ENCODE peak calls at places on chromosomes 6 and 20, in six cellular contexts. L is transverse colon; N is iPS DF 6.9; O is CD4-positive, alpha-beta memory T cell; K is PC-3; F is body of pancreas. Y is an unnamed sample.

GRCh38 chr6:132687306-132687705 is 26.5 kb downstream of the VNN1 start:
- DNase-seq in O (no peak), F (no peak), K (peak; percentile 80), N (no peak), L (no peak), Y (no peak)

GRCh38 chr20:7665311-7665863 is 274.9 kb downstream of the HAO1 start:
- DNase-seq in O (no peak), K (no peak), N (no peak), L (no peak), F (no peak), Y (no peak)

GRCh38 chr6:133890941-133891813 is 2.3 kb downstream of the TCF21 start:
- DNase-seq in O (peak; percentile 15), K (no peak), L (peak; percentile 13), N (no peak), F (peak; percentile 15), Y (peak; percentile 68)

GRCh38 chr6:168190646-168191443 is 111.8 kb upstream of the FRMD1 start:
- DNase-seq in F (no peak), O (no peak), L (no peak), N (no peak), K (no peak), Y (no peak)

GRCh38 chr6:36444470-36444869 is 1.7 kb downstream of the KCTD20 start:
- DNase-seq in N (no peak), K (no peak), F (no peak), O (no peak), L (no peak), Y (peak; percentile 86)

GRCh38 chr6:81624443-81624842 is 128.0 kb downstream of the TENT5A start:
- DNase-seq in L (no peak), O (no peak), F (no peak), N (no peak), K (no peak), Y (peak; percentile 20)

GRCh38 chr20:24376523-24377085 is 92.8 kb upstream of the SYNDIG1 start:
- DNase-seq in O (no peak), K (no peak), F (no peak), L (no peak), N (no peak), Y (peak; percentile 80)

GRCh38 chr6:133012774-133013173 is 198.4 kb downstream of the RPS12 start:
- DNase-seq in O (no peak), L (no peak), F (no peak), K (no peak), N (no peak), Y (no peak)

GRCh38 chr6:40674170-40674569 is 87.0 kb upstream of the LRFN2 start:
- DNase-seq in L (no peak), F (no peak), O (no peak), K (no peak), N (no peak), Y (no peak)

GRCh38 chr6:25342784-25343183 is 63.6 kb downstream of the CARMIL1 start:
- DNase-seq in F (no peak), N (no peak), O (no peak), K (no peak), L (no peak), Y (peak; percentile 98)

GRCh38 chr6:109237082-109237985 is 142.0 kb downstream of the CEP57L1 start:
- DNase-seq in O (no peak), L (no peak), K (peak; percentile 31), N (no peak), F (no peak), Y (no peak)

GRCh38 chr6:122722746-122723145 is 56.8 kb upstream of the FABP7 start:
- DNase-seq in L (no peak), N (no peak), O (no peak), F (no peak), K (no peak), Y (no peak)

GRCh38 chr6:30752164-30752927 is 8.0 kb upstream of the IER3 start:
- DNase-seq in K (peak; percentile 100), N (no peak), O (no peak), F (peak; percentile 61), L (peak; percentile 78), Y (peak; percentile 99)

GRCh38 chr20:24837721-24838456 is 111.2 kb upstream of the CST7 start:
- DNase-seq in N (no peak), O (no peak), L (no peak), K (no peak), F (no peak), Y (peak; percentile 45)

GRCh38 chr6:31473780-31474725 is 23.9 kb upstream of the MICB start:
- DNase-seq in O (no peak), K (peak; percentile 85), N (no peak), L (no peak), F (no peak), Y (peak; percentile 62)

GRCh38 chr6:43635387-43636311 is at the start of gene MAD2L1BP:
- DNase-seq in K (peak; percentile 74), F (peak; percentile 80), N (peak; percentile 29), L (peak; percentile 91), O (peak; percentile 86), Y (peak; percentile 88)

GRCh38 chr20:40511478-40511877 is 177.6 kb downstream of the MAFB start:
- DNase-seq in N (no peak), K (no peak), L (no peak), F (no peak), O (no peak), Y (no peak)

GRCh38 chr6:20877008-20877937 is 343.0 kb downstream of the CDKAL1 start:
- DNase-seq in K (peak; percentile 98), L (peak; percentile 40), N (no peak), F (peak; percentile 79), O (no peak), Y (peak; percentile 86)

GRCh38 chr20:21101453-21102251 is 4.5 kb downstream of the LINC00237 start:
- DNase-seq in F (peak; percentile 18), K (no peak), O (no peak), N (no peak), L (no peak), Y (no peak)

GRCh38 chr20:34390769-34391447 is 27.8 kb downstream of the ITCH start:
- DNase-seq in O (no peak), N (no peak), L (peak; percentile 43), K (peak; percentile 97), F (peak; percentile 37), Y (peak; percentile 83)

GRCh38 chr20:37277253-37277593 is 12.2 kb upstream of the MANBAL start:
- DNase-seq in K (no peak), N (no peak), L (no peak), O (no peak), F (no peak), Y (no peak)

GRCh38 chr20:18702736-18703135 is 110.8 kb upstream of the SCP2D1 start:
- DNase-seq in L (no peak), N (no peak), F (no peak), O (no peak), K (no peak), Y (peak; percentile 12)

GRCh38 chr20:18701969-18702368 is 111.6 kb upstream of the SCP2D1 start:
- DNase-seq in N (no peak), O (no peak), K (no peak), F (no peak), L (no peak), Y (no peak)

GRCh38 chr20:18705906-18706305 is 107.7 kb upstream of the SCP2D1 start:
- DNase-seq in K (no peak), N (no peak), F (no peak), O (no peak), L (no peak), Y (no peak)

GRCh38 chr20:18705490-18705889 is 108.1 kb upstream of the SCP2D1 start:
- DNase-seq in K (no peak), F (no peak), N (no peak), O (no peak), L (no peak), Y (peak; percentile 63)
- H3K4me3 ChIP-seq in K (no peak overlapping the region), F (no peak overlapping the region), N (no peak overlapping the region), O (no peak overlapping the region), L (no peak overlapping the region), Y (peak overlapping the region; percentile 20)

GRCh38 chr20:62104234-62104789 is 18.0 kb upstream of the LSM14B start:
- DNase-seq in K (no peak), O (no peak), N (no peak), L (no peak), F (no peak), Y (no peak)
- H3K9me3 ChIP-seq in K (peaks cover 8% of the 10 kb centered on the region), O (peaks cover 28% of the 10 kb centered on the region), N (no peaks in the 10 kb centered on the region), L (peaks cover 31% of the 10 kb centered on the region), F (no peaks in the 10 kb centered on the region), Y (peaks cover 40% of the 10 kb centered on the region)

GRCh38 chr6:166112580-166112979 is 55.1 kb downstream of the TBXT start:
- DNase-seq in F (no peak), N (no peak), O (no peak), L (no peak), K (peak; percentile 71), Y (peak; percentile 5)

GRCh38 chr6:166119116-166119911 is 48.3 kb downstream of the TBXT start:
- DNase-seq in L (no peak), O (no peak), F (no peak), K (no peak), N (no peak), Y (no peak)

DNA sequence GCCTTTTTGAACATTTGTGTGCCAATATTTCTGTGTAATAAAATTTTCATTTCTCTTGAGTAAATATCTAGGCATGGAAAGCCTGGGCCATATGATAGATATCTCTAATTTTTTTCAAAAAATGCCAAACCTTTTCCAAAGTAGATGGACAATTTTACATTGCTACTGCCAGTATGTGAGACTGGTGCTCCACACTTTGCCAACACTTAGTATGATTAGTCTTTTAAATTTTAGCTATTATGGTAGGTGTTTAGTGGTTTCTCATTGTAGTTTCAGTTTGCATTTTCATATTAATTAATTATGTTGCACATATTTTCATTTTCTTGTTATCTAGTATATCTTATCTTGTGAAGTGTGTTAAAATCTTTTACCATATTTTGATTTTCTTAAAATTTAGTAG is 52.0 kb downstream of the TBXT start:
- DNase-seq in O (no peak), L (no peak), F (no peak), K (no peak), N (no peak), Y (no peak)
- H3K27me3 ChIP-seq in O (no peaks in the 10 kb centered on the region), L (peaks cover 3% of the 10 kb centered on the region), F (no peaks in the 10 kb centered on the region), K (no peaks in the 10 kb centered on the region), N (no peaks in the 10 kb centered on the region), Y (peaks cover 6% of the 10 kb centered on the region)

DNA sequence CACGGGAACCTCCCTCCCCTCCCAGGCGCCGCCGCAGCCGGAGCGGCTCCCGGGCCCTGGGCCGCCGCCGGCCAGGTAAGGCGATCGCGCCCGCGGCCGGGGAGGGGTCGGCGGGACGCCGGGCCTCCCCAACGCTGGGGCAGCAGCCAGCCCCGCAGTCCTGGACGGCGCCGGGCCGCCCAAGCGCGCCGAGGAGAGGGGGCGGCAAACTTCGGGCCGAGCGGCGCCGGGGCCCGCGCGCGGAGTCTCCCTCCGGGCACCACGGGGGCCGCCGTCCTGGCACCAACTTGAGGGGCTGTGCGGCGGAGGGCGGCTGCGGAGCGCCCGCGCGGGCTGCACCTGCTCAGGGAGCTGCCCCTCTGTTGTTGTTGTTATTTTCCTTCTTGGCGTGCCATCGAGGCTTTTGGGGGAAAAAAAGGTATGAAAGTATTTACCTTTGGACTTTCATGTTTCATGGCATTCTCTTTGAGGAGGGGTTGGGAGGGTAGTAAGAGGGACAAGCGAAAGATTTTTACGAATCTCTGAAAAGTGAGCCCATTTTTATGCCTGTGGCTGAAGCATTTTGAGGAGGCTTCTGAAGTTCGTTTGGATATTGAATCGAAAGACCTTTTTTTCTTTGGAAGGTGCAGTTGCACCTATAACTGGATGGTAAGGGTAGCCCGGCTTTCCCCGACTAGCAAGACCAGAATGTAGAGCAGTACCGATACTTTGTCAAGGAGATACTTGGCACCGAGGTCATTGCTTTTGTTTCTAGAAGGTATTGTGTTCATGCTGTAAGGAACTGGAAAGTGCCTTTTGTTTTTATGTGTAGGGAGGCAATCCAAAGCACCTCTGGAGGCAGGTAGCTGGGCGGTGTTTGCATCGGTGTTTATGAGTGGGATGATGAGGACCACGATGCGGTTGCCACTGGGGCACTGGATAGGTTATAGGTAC is at the start of gene RNF182:
- DNase-seq in F (no peak), O (peak; percentile 8), N (no peak), L (peak; percentile 23), K (peak; percentile 72), Y (peak; percentile 78)
- H3K4me3 ChIP-seq in F (no peak within 1 kb of the TSS), O (peak within 1 kb of the TSS; percentile 36), N (peak within 1 kb of the TSS; percentile 49), L (no peak within 1 kb of the TSS), K (peak within 1 kb of the TSS; percentile 76), Y (peak within 1 kb of the TSS; percentile 89)

Y was measured in adipocyte.